ENCODE peak calls at places on chromosomes 3 and 15, in seven cellular contexts. Y, S, J, P, F, H and E are unnamed samples.

GRCh38 chr3:172713316-172713715 is 2.4 kb upstream of the NCEH1 start:
- DNase-seq in J (no peak), P (no peak), S (no peak), F (no peak), Y (no peak), H (no peak), E (no peak)

GRCh38 chr15:63332367-63333078 is 49.1 kb downstream of the CA12 start:
- DNase-seq in J (no peak), P (no peak), Y (no peak), F (peak; percentile 59), S (no peak), H (no peak), E (no peak)

GRCh38 chr15:51775967-51776816 is 24.8 kb downstream of the TMOD2 start:
- DNase-seq in J (no peak), S (peak; percentile 72), F (peak; percentile 46), Y (peak; percentile 60), H (no peak), P (peak; percentile 42), E (no peak)

GRCh38 chr3:157290761-157291160 is 130.8 kb upstream of the CCNL1 start:
- DNase-seq in J (no peak), P (no peak), Y (no peak), S (no peak), F (no peak), H (no peak), E (no peak)

GRCh38 chr3:94862703-94863102 is 799.8 kb downstream of the NSUN3 start:
- DNase-seq in P (no peak), H (no peak), J (no peak), F (no peak), Y (peak; percentile 16), S (peak; percentile 47), E (no peak)

GRCh38 chr15:32956006-32956405 is 238.2 kb downstream of the GREM1 start:
- DNase-seq in S (peak; percentile 64), J (no peak), Y (peak; percentile 40), H (no peak), F (peak; percentile 1), P (no peak), E (no peak)

GRCh38 chr3:65902304-65902793 is 136.4 kb downstream of the MAGI1 start:
- DNase-seq in S (peak; percentile 50), Y (peak; percentile 45), J (no peak), H (no peak), F (no peak), P (no peak), E (no peak)

GRCh38 chr3:195260286-195260905 is 10.6 kb downstream of the XXYLT1 start:
- DNase-seq in P (no peak), J (no peak), F (no peak), H (peak; percentile 85), Y (peak; percentile 25), S (peak; percentile 73), E (no peak)

GRCh38 chr15:51332211-51333147 is 5.9 kb downstream of the CYP19A1 start:
- DNase-seq in H (no peak), J (no peak), F (no peak), Y (no peak), S (no peak), P (no peak), E (no peak)

GRCh38 chr15:82093774-82094211 is 48.0 kb upstream of the MEX3B start:
- DNase-seq in Y (no peak), S (no peak), F (no peak), P (no peak), J (no peak), H (no peak), E (no peak)

GRCh38 chr3:179796421-179796820 is 143.6 kb downstream of the USP13 start:
- DNase-seq in Y (no peak), H (no peak), P (no peak), S (no peak), F (no peak), J (no peak), E (no peak)

GRCh38 chr3:172314616-172315015 is 133.6 kb downstream of the GHSR start:
- DNase-seq in S (no peak), Y (no peak), H (no peak), F (no peak), J (no peak), P (no peak), E (no peak)

GRCh38 chr3:31166249-31166885 is 271.9 kb upstream of the GADL1 start:
- DNase-seq in H (no peak), F (peak; percentile 35), J (no peak), P (no peak), S (peak; percentile 7), Y (no peak), E (no peak)

GRCh38 chr3:32460031-32460749 is 42.5 kb downstream of the CMTM6 start:
- DNase-seq in Y (no peak), P (peak; percentile 78), S (peak; percentile 90), H (peak; percentile 74), J (no peak), F (no peak), E (peak; percentile 73)

GRCh38 chr3:196013587-196014487 is 68.1 kb downstream of the TFRC start:
- DNase-seq in S (no peak), P (no peak), Y (no peak), F (no peak), J (no peak), H (no peak), E (no peak)

DNA sequence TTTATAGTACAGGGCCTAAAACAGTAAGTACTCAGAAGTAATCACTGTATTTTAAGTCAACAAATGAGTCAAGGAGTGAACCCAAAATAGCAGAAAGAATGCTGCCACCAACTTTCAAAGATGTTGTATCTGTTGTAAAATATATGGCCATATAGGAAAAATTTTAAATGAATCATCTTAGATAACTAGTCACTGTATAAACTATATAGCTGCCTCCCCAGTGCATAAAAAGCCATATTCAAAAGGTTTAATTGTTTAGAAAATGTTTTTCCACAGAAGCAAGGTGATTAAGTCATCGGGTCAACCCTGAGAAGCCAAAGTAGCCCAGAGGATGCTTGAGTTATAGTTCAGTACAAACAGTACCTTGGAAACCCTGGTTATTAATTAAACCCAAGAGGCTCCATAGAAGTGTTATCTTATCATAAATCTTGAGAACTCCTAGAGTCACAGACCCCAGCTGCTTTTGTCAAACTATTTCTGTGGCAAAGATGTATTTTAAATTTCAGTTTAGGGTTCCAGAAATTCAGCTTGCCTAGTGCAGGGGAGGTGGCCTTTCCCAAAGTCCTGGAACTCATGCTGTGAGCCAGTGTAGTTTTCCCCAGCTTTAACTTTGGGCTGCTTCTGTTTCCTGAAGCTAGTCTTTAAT is 39.2 kb downstream of the MBNL1 start:
- DNase-seq in H (no peak), F (no peak), S (peak; percentile 36), Y (no peak), P (no peak), J (no peak), E (no peak)
- H3K4me1 ChIP-seq in H (peaks cover 74% of the 10 kb centered on the region), F (peaks cover 45% of the 10 kb centered on the region), S (peaks cover 39% of the 10 kb centered on the region), Y (peaks cover 26% of the 10 kb centered on the region), P (no peaks in the 10 kb centered on the region), J (peaks cover 74% of the 10 kb centered on the region), E (peaks cover 42% of the 10 kb centered on the region)

GRCh38 chr3:18847583-18848197 is 300.6 kb upstream of the KCNH8 start:
- DNase-seq in H (no peak), F (no peak), J (no peak), S (peak; percentile 28), P (no peak), Y (no peak), E (no peak)

GRCh38 chr3:18840535-18841137 is 307.7 kb upstream of the KCNH8 start:
- DNase-seq in S (no peak), Y (no peak), J (no peak), P (no peak), H (no peak), F (no peak), E (no peak)

GRCh38 chr3:18841422-18842343 is 306.6 kb upstream of the KCNH8 start:
- DNase-seq in H (no peak), P (no peak), Y (no peak), S (no peak), F (no peak), J (no peak), E (no peak)

GRCh38 chr3:18843188-18843587 is 305.1 kb upstream of the KCNH8 start:
- DNase-seq in Y (no peak), P (no peak), J (no peak), S (no peak), H (no peak), F (no peak), E (no peak)

DNA sequence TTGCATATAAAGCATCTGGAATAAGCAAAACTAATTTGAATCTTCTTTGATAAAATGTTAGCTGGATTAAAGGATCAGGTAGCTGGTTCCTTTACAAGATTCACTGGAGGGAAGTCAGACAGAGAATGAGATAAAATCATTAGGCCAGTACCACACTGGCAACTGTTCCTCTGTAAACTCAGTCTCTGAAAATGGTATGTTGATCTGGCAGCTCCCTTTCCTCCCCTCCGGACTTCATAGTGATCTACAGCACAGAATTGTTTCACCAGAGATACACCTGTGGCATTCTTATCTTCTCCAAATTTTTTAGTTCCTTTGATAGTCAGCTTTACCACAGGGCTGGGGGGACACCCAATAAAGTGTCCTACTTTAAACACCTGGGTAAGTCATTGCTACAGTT is 304.4 kb upstream of the KCNH8 start:
- DNase-seq in H (no peak), Y (no peak), J (no peak), F (no peak), P (no peak), S (no peak), E (no peak)
- H3K36me3 ChIP-seq in H (no peaks in the 10 kb centered on the region), Y (no peaks in the 10 kb centered on the region), J (no peaks in the 10 kb centered on the region), F (no peaks in the 10 kb centered on the region), P (no peaks in the 10 kb centered on the region), S (no peaks in the 10 kb centered on the region), E (no peaks in the 10 kb centered on the region)

GRCh38 chr3:82163907-82164520 is 402.6 kb upstream of the GBE1 start:
- DNase-seq in F (no peak), H (no peak), J (no peak), Y (no peak), S (peak; percentile 22), P (no peak), E (no peak)
- H3K4me1 ChIP-seq in F (no peaks in the 10 kb centered on the region), H (no peaks in the 10 kb centered on the region), J (no peaks in the 10 kb centered on the region), Y (no peaks in the 10 kb centered on the region), S (peaks cover 15% of the 10 kb centered on the region), P (no peaks in the 10 kb centered on the region), E (no peaks in the 10 kb centered on the region)

GRCh38 chr3:155908086-155908485 is 37.6 kb downstream of the GMPS start:
- DNase-seq in Y (no peak), S (no peak), H (no peak), F (no peak), P (no peak), J (no peak), E (no peak)

GRCh38 chr3:155912574-155913190 is 42.2 kb downstream of the GMPS start:
- DNase-seq in H (no peak), S (no peak), P (no peak), F (no peak), J (no peak), Y (no peak), E (no peak)

GRCh38 chr3:155912090-155912489 is 41.6 kb downstream of the GMPS start:
- DNase-seq in J (no peak), P (no peak), H (no peak), S (no peak), Y (no peak), F (no peak), E (no peak)

GRCh38 chr3:155908605-155909004 is 38.2 kb downstream of the GMPS start:
- DNase-seq in F (no peak), H (no peak), J (no peak), S (no peak), P (no peak), Y (no peak), E (no peak)
- H3K36me3 ChIP-seq in F (peaks cover 46% of the 10 kb centered on the region), H (peaks cover 5% of the 10 kb centered on the region), J (peaks cover 75% of the 10 kb centered on the region), S (peaks cover 30% of the 10 kb centered on the region), P (no peaks in the 10 kb centered on the region), Y (peaks cover 50% of the 10 kb centered on the region), E (peaks cover 20% of the 10 kb centered on the region)